ENCODE peak calls at places on chromosomes 1 and 21, in seven cellular contexts. One of them, this sample, is unnamed.

GRCh38 chr1:55310517-55310927 is 95.4 kb upstream of the USP24 start:
- DNase-seq in mucosa of descending colon: no peak
- DNase-seq in GM12878: no peak
- DNase-seq in brain microvascular endothelial cell: peak
- DNase-seq in body of pancreas: no peak
- DNase-seq in mammary epithelial cell: peak
- DNase-seq in neural progenitor cell: no peak
- DNase-seq in this sample: no peak

GRCh38 chr21:24514081-24514733 is 1093.1 kb downstream of the MRPL39 start:
- DNase-seq in mucosa of descending colon: no peak
- DNase-seq in GM12878: no peak
- DNase-seq in brain microvascular endothelial cell: no peak
- DNase-seq in body of pancreas: no peak
- DNase-seq in mammary epithelial cell: no peak
- DNase-seq in neural progenitor cell: no peak
- DNase-seq in this sample: no peak

GRCh38 chr1:198620951-198621824 is 17.7 kb upstream of the PTPRC start:
- DNase-seq in mucosa of descending colon: peak
- DNase-seq in GM12878: peak
- DNase-seq in brain microvascular endothelial cell: no peak
- DNase-seq in body of pancreas: peak
- DNase-seq in mammary epithelial cell: no peak
- DNase-seq in neural progenitor cell: no peak
- DNase-seq in this sample: peak

GRCh38 chr1:21647431-21648373 is 21.5 kb downstream of the RAP1GAP start:
- DNase-seq in mucosa of descending colon: peak
- DNase-seq in GM12878: no peak
- DNase-seq in brain microvascular endothelial cell: peak
- DNase-seq in body of pancreas: peak
- DNase-seq in mammary epithelial cell: peak
- DNase-seq in neural progenitor cell: peak
- DNase-seq in this sample: no peak

GRCh38 chr1:1013105-1013921 is at the start of gene ISG15:
- DNase-seq in mucosa of descending colon: peak
- DNase-seq in GM12878: peak
- DNase-seq in brain microvascular endothelial cell: peak
- DNase-seq in body of pancreas: peak
- DNase-seq in mammary epithelial cell: peak
- DNase-seq in neural progenitor cell: peak
- DNase-seq in this sample: peak

GRCh38 chr21:37207441-37208009 is 59.6 kb downstream of the VPS26C start:
- DNase-seq in mucosa of descending colon: no peak
- DNase-seq in GM12878: peak
- DNase-seq in brain microvascular endothelial cell: no peak
- DNase-seq in body of pancreas: peak
- DNase-seq in mammary epithelial cell: peak
- DNase-seq in neural progenitor cell: no peak
- DNase-seq in this sample: no peak

GRCh38 chr1:22323141-22323845 is 128.4 kb upstream of the ZBTB40 start:
- DNase-seq in mucosa of descending colon: no peak
- DNase-seq in GM12878: no peak
- DNase-seq in brain microvascular endothelial cell: no peak
- DNase-seq in body of pancreas: no peak
- DNase-seq in mammary epithelial cell: no peak
- DNase-seq in neural progenitor cell: no peak
- DNase-seq in this sample: no peak

GRCh38 chr1:66250483-66250882 is 283.5 kb upstream of the SGIP1 start:
- DNase-seq in mucosa of descending colon: no peak
- DNase-seq in GM12878: no peak
- DNase-seq in brain microvascular endothelial cell: peak
- DNase-seq in body of pancreas: no peak
- DNase-seq in mammary epithelial cell: peak
- DNase-seq in neural progenitor cell: no peak
- DNase-seq in this sample: no peak

GRCh38 chr1:220818421-220819173 is 31.9 kb downstream of the MTARC1 start:
- DNase-seq in mucosa of descending colon: peak
- DNase-seq in GM12878: no peak
- DNase-seq in brain microvascular endothelial cell: peak
- DNase-seq in body of pancreas: peak
- DNase-seq in mammary epithelial cell: no peak
- DNase-seq in neural progenitor cell: no peak
- DNase-seq in this sample: no peak

GRCh38 chr1:111988743-111989453 is 570 bp downstream of the KCND3 start:
- DNase-seq in mucosa of descending colon: no peak
- DNase-seq in GM12878: no peak
- DNase-seq in brain microvascular endothelial cell: no peak
- DNase-seq in body of pancreas: peak
- DNase-seq in mammary epithelial cell: no peak
- DNase-seq in neural progenitor cell: peak
- DNase-seq in this sample: no peak

GRCh38 chr1:26278835-26279597 is 870 bp upstream of the SH3BGRL3 start:
- DNase-seq in mucosa of descending colon: peak
- DNase-seq in GM12878: no peak
- DNase-seq in brain microvascular endothelial cell: no peak
- DNase-seq in body of pancreas: peak
- DNase-seq in mammary epithelial cell: peak
- DNase-seq in neural progenitor cell: peak
- DNase-seq in this sample: peak

GRCh38 chr1:52424238-52424637 is 19.8 kb downstream of the PRPF38A start:
- DNase-seq in mucosa of descending colon: no peak
- DNase-seq in GM12878: no peak
- DNase-seq in brain microvascular endothelial cell: no peak
- DNase-seq in body of pancreas: no peak
- DNase-seq in mammary epithelial cell: no peak
- DNase-seq in neural progenitor cell: no peak
- DNase-seq in this sample: no peak

GRCh38 chr1:154626456-154627246 is 18.7 kb upstream of the ADAR start:
- DNase-seq in mucosa of descending colon: no peak
- DNase-seq in GM12878: no peak
- DNase-seq in brain microvascular endothelial cell: no peak
- DNase-seq in body of pancreas: no peak
- DNase-seq in mammary epithelial cell: no peak
- DNase-seq in neural progenitor cell: peak
- DNase-seq in this sample: no peak

GRCh38 chr21:45132841-45133573 is 58.6 kb downstream of the ADARB1 start:
- DNase-seq in mucosa of descending colon: no peak
- DNase-seq in GM12878: no peak
- DNase-seq in brain microvascular endothelial cell: no peak
- DNase-seq in body of pancreas: no peak
- DNase-seq in mammary epithelial cell: no peak
- DNase-seq in neural progenitor cell: no peak
- DNase-seq in this sample: no peak

GRCh38 chr1:185073725-185074124 is 28.4 kb downstream of the RNF2 start:
- DNase-seq in mucosa of descending colon: no peak
- DNase-seq in GM12878: no peak
- DNase-seq in brain microvascular endothelial cell: no peak
- DNase-seq in body of pancreas: no peak
- DNase-seq in mammary epithelial cell: no peak
- DNase-seq in neural progenitor cell: no peak
- DNase-seq in this sample: no peak

GRCh38 chr1:204003536-204003935 is 69.4 kb upstream of the SOX13 start:
- DNase-seq in mucosa of descending colon: no peak
- DNase-seq in GM12878: no peak
- DNase-seq in brain microvascular endothelial cell: no peak
- DNase-seq in body of pancreas: no peak
- DNase-seq in mammary epithelial cell: no peak
- DNase-seq in neural progenitor cell: no peak
- DNase-seq in this sample: no peak

GRCh38 chr1:63363014-63363413 is 4.4 kb upstream of the ALG6 start:
- DNase-seq in mucosa of descending colon: no peak
- DNase-seq in GM12878: no peak
- DNase-seq in brain microvascular endothelial cell: no peak
- DNase-seq in body of pancreas: no peak
- DNase-seq in mammary epithelial cell: no peak
- DNase-seq in neural progenitor cell: no peak
- DNase-seq in this sample: no peak

GRCh38 chr1:19668893-19669292 is 4.2 kb downstream of the HTR6 start:
- DNase-seq in mucosa of descending colon: no peak
- DNase-seq in GM12878: no peak
- DNase-seq in brain microvascular endothelial cell: no peak
- DNase-seq in body of pancreas: no peak
- DNase-seq in mammary epithelial cell: no peak
- DNase-seq in neural progenitor cell: no peak
- DNase-seq in this sample: no peak

GRCh38 chr1:68112835-68113243 is 62.4 kb upstream of the DIRAS3 start:
- DNase-seq in mucosa of descending colon: no peak
- DNase-seq in GM12878: no peak
- DNase-seq in brain microvascular endothelial cell: peak
- DNase-seq in body of pancreas: no peak
- DNase-seq in mammary epithelial cell: peak
- DNase-seq in neural progenitor cell: no peak
- DNase-seq in this sample: no peak

GRCh38 chr1:37793773-37794371 is at the start of gene MANEAL:
- DNase-seq in mucosa of descending colon: peak
- DNase-seq in GM12878: no peak
- DNase-seq in brain microvascular endothelial cell: peak
- DNase-seq in body of pancreas: peak
- DNase-seq in mammary epithelial cell: peak
- DNase-seq in neural progenitor cell: peak
- DNase-seq in this sample: no peak

GRCh38 chr1:170200665-170201397 is 55.1 kb downstream of the NTMT2 start:
- DNase-seq in mucosa of descending colon: no peak
- DNase-seq in GM12878: no peak
- DNase-seq in brain microvascular endothelial cell: peak
- DNase-seq in body of pancreas: peak
- DNase-seq in mammary epithelial cell: no peak
- DNase-seq in neural progenitor cell: no peak
- DNase-seq in this sample: no peak

GRCh38 chr1:212666116-212666775 is 33.4 kb downstream of the BATF3 start:
- DNase-seq in mucosa of descending colon: no peak
- DNase-seq in GM12878: no peak
- DNase-seq in brain microvascular endothelial cell: no peak
- DNase-seq in body of pancreas: no peak
- DNase-seq in mammary epithelial cell: no peak
- DNase-seq in neural progenitor cell: no peak
- DNase-seq in this sample: no peak

GRCh38 chr1:207981976-207982375 is 71.1 kb upstream of the CD34 start:
- DNase-seq in mucosa of descending colon: no peak
- DNase-seq in GM12878: no peak
- DNase-seq in brain microvascular endothelial cell: no peak
- DNase-seq in body of pancreas: no peak
- DNase-seq in mammary epithelial cell: no peak
- DNase-seq in neural progenitor cell: peak
- DNase-seq in this sample: no peak

GRCh38 chr1:197618065-197618464 is 157.2 kb downstream of the DENND1B start:
- DNase-seq in mucosa of descending colon: no peak
- DNase-seq in GM12878: no peak
- DNase-seq in brain microvascular endothelial cell: peak
- DNase-seq in body of pancreas: no peak
- DNase-seq in mammary epithelial cell: no peak
- DNase-seq in neural progenitor cell: no peak
- DNase-seq in this sample: no peak

GRCh38 chr1:43853161-43853921 is 80.3 kb upstream of the ARTN start:
- DNase-seq in mucosa of descending colon: peak
- DNase-seq in GM12878: peak
- DNase-seq in brain microvascular endothelial cell: no peak
- DNase-seq in body of pancreas: peak
- DNase-seq in mammary epithelial cell: peak
- DNase-seq in neural progenitor cell: no peak
- DNase-seq in this sample: peak

GRCh38 chr1:168321945-168322344 is 41.3 kb downstream of the TBX19 start:
- DNase-seq in mucosa of descending colon: no peak
- DNase-seq in GM12878: no peak
- DNase-seq in brain microvascular endothelial cell: peak
- DNase-seq in body of pancreas: no peak
- DNase-seq in mammary epithelial cell: peak
- DNase-seq in neural progenitor cell: no peak
- DNase-seq in this sample: no peak

DNA sequence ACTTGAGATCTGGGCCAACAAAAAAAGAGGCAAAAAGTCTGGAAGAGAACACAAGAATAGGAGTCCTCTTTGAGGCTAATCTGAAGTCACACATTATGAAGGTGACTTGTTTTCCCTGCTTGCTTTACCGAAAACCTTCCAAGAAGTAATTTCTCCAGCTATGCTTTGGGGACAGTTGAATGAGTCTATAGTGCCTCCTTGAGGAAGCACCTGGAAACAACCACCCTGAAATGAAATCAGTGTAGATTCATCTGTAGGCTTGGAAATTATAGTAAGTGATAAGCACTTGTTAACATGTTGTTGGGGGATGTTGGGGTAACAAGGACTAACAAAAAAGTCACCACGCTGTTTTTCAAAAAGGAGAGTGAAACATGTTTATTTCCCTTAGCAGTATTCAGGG is 23.4 kb upstream of the RPTN start:
- DNase-seq in mucosa of descending colon: no peak
- DNase-seq in GM12878: no peak
- DNase-seq in brain microvascular endothelial cell: peak
- DNase-seq in body of pancreas: no peak
- DNase-seq in mammary epithelial cell: no peak
- DNase-seq in neural progenitor cell: no peak
- DNase-seq in this sample: no peak
- TF ChIP-seq CTCF in mucosa of descending colon: no peak
- TF ChIP-seq CTCF in GM12878: peak
- TF ChIP-seq CTCF in brain microvascular endothelial cell: peak
- TF ChIP-seq CTCF in body of pancreas: peak
- TF ChIP-seq CTCF in mammary epithelial cell: peak
- TF ChIP-seq CTCF in neural progenitor cell: peak
- TF ChIP-seq CTCF in this sample: peak

GRCh38 chr1:30777906-30778155 is 20.3 kb upstream of the LAPTM5 start:
- DNase-seq in mucosa of descending colon: no peak
- DNase-seq in GM12878: no peak
- DNase-seq in brain microvascular endothelial cell: no peak
- DNase-seq in body of pancreas: no peak
- DNase-seq in mammary epithelial cell: no peak
- DNase-seq in neural progenitor cell: no peak
- DNase-seq in this sample: no peak
- TF ChIP-seq CTCF in mucosa of descending colon: no peak
- TF ChIP-seq CTCF in GM12878: no peak
- TF ChIP-seq CTCF in brain microvascular endothelial cell: peak
- TF ChIP-seq CTCF in body of pancreas: no peak
- TF ChIP-seq CTCF in mammary epithelial cell: peak
- TF ChIP-seq CTCF in neural progenitor cell: peak
- TF ChIP-seq CTCF in this sample: no peak

DNA sequence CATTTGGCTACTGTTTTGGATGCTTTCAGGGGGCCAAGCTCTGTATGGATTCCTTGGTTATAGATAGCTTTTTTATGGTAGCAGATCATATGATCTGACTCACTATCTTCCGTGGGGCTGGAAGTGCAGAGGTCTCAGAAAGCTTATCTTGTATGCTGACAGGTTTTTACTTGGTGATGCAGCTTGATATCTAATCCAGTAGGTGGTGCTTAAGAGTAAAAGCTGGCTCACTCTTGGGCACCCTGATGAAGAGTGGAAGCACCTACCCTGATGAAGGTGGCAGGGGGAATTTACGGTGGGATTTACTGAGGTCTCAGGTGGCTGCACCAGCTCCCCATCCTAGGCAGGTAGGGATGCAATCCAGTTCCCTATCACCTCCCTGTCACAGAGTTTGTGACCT is 151.2 kb downstream of the PTBP2 start:
- DNase-seq in mucosa of descending colon: no peak
- DNase-seq in GM12878: no peak
- DNase-seq in brain microvascular endothelial cell: no peak
- DNase-seq in body of pancreas: no peak
- DNase-seq in mammary epithelial cell: peak
- DNase-seq in neural progenitor cell: peak
- DNase-seq in this sample: peak
- TF ChIP-seq CTCF in mucosa of descending colon: no peak
- TF ChIP-seq CTCF in GM12878: no peak
- TF ChIP-seq CTCF in brain microvascular endothelial cell: peak
- TF ChIP-seq CTCF in body of pancreas: no peak
- TF ChIP-seq CTCF in mammary epithelial cell: peak
- TF ChIP-seq CTCF in neural progenitor cell: peak
- TF ChIP-seq CTCF in this sample: no peak

GRCh38 chr1:9066945-9067807 is 2.3 kb downstream of the SLC2A5 start:
- DNase-seq in mucosa of descending colon: no peak
- DNase-seq in GM12878: no peak
- DNase-seq in brain microvascular endothelial cell: peak
- DNase-seq in body of pancreas: peak
- DNase-seq in mammary epithelial cell: peak
- DNase-seq in neural progenitor cell: no peak
- DNase-seq in this sample: peak
- TF ChIP-seq CTCF in mucosa of descending colon: no peak
- TF ChIP-seq CTCF in GM12878: peak
- TF ChIP-seq CTCF in brain microvascular endothelial cell: no peak
- TF ChIP-seq CTCF in body of pancreas: no peak
- TF ChIP-seq CTCF in mammary epithelial cell: no peak
- TF ChIP-seq CTCF in neural progenitor cell: no peak
- TF ChIP-seq CTCF in this sample: no peak